ENCODE peak calls at places on chromosomes 11 and 22, in five cellular contexts. Y is endothelial cell of umbilical vein, S is A549, R is GM12878, G is K562. B is an unnamed sample.

GRCh38 chr11:119758291-119758690 is 29.3 kb upstream of the NECTIN1 start:
- DNase-seq in S (no peak), Y (no peak), R (no peak), G (no peak), B (no peak)

GRCh38 chr22:49975543-49976389 is 15.2 kb downstream of the PIM3 start:
- DNase-seq in R (no peak), Y (no peak), G (peak), S (peak), B (peak)

GRCh38 chr22:49659281-49659923 is 168.3 kb downstream of the BRD1 start:
- DNase-seq in Y (no peak), S (no peak), R (no peak), G (no peak), B (no peak)

GRCh38 chr11:57514538-57515331 is 767 bp downstream of the SLC43A1 start:
- DNase-seq in S (no peak), G (peak), R (no peak), Y (peak), B (peak)

GRCh38 chr22:49454726-49455125 is 372.9 kb downstream of the BRD1 start:
- DNase-seq in G (no peak), R (no peak), Y (no peak), S (no peak), B (no peak)

GRCh38 chr11:72834905-72835304 is 20.7 kb downstream of the ATG16L2 start:
- DNase-seq in R (no peak), S (no peak), G (no peak), Y (no peak), B (peak)

GRCh38 chr11:8685820-8686219 is 3.2 kb downstream of the RPL27A start:
- DNase-seq in R (no peak), S (no peak), G (no peak), Y (no peak), B (no peak)

GRCh38 chr22:35231585-35232084 is 25.7 kb upstream of the HMGXB4 start:
- DNase-seq in Y (peak), R (peak), S (peak), G (peak), B (peak)

GRCh38 chr11:2651826-2652237 is 48.0 kb downstream of the KCNQ1OT1 start:
- DNase-seq in S (no peak), Y (no peak), R (no peak), G (peak), B (no peak)

GRCh38 chr11:119689318-119689717 is 39.7 kb downstream of the NECTIN1 start:
- DNase-seq in G (no peak), Y (no peak), R (no peak), S (no peak), B (no peak)

DNA sequence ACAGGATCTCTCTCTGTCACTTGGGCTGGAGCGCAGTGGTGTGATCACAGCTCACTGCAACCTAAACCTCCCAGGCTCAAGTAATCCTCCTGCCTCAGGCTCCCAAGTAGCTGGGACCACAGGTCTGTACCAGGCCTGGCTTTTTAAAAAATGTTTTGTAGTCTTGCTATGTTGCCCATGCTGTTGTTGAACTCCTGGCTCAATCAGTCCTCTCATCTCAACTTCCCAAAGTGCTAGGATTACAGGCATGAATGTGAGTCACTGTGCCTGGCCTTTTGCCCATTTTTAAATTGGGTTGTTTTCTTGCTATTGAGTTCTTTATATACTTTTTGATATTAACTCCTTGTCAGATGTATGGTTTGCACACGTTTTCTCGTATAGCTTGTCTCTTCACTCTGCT is 33.0 kb upstream of the PITPNB start:
- DNase-seq in S (no peak), G (no peak), R (no peak), Y (peak), B (no peak)
- TF ChIP-seq MYC in S (no peak), G (no peak), R (no peak), Y (no peak), B (no peak)

DNA sequence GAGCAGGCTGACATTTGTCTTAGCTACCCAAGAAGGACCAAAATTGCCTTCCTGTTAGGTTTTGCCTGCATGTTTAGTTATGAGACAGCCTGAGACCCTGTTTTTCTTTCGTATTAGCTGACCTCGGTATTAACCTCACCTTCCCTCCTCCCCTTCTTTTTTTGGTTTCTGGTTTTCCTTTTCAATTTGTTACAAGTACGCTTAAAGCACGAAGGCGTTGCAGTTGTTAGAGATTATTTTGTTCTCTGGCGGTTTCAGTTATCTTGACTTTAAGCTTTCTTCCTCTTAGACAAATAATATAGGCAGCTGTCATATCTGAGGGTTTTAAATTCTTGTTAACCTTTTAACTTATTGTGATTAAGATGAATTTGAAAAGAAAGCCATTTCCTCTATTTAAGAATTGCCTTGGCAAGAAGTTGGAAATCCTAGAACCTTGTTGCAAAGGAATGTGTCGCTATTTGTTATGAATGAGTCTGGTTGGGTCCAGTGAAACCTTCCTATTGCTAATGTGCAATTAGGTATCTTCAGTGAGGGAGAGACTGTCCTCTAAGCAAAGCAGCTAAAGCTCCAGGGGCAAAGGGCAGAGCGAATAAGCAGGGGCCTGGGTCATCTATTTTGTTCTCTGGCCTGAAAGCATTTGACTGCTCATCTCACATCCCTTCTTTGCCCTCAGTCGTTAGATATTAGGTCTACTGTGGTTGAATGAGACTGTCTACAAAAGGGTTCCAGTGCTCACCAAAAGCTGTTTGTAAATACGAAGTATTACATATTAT is 45.8 kb downstream of the PACS1 start:
- DNase-seq in G (no peak), R (peak), Y (peak), S (no peak), B (no peak)
- TF ChIP-seq MAX in G (no peak), R (peak), Y (no peak), S (no peak), B (no peak)

GRCh38 chr11:110296226-110297081 is at the start of gene RDX:
- DNase-seq in R (no peak), S (peak), G (peak), Y (peak), B (peak)
- TF ChIP-seq POLR2A in R (peak), S (peak), G (peak), Y (peak), B (no peak)

GRCh38 chr11:70552441-70553150 is 154.3 kb downstream of the CTTN start:
- DNase-seq in S (no peak), G (no peak), Y (no peak), R (no peak), B (no peak)
- TF ChIP-seq MYC in S (no peak), G (no peak), Y (no peak), R (no peak), B (no peak)

B was measured in NB4.